ENCODE peak calls at places on chromosomes 1 and 21, in ten cellular contexts. One of them, this sample, is unnamed.

GRCh38 chr1:92013923-92014322 is 15.9 kb upstream of the EPHX4 start:
- DNase-seq in CD4-positive, alpha-beta T cell: no peak
- DNase-seq in fibroblast of mammary gland: no peak
- DNase-seq in foreskin fibroblast: no peak
- DNase-seq in WTC11: no peak
- DNase-seq in B cell: no peak
- DNase-seq in heart left ventricle: no peak
- DNase-seq in left ventricle myocardium inferior: no peak
- DNase-seq in tibial artery: no peak
- DNase-seq in neural crest cell: no peak
- DNase-seq in this sample: no peak

GRCh38 chr1:89125571-89126233 is at the start of gene GBP2:
- DNase-seq in neural crest cell: no peak
- DNase-seq in fibroblast of mammary gland: peak; percentile 86
- DNase-seq in B cell: peak; percentile 11
- DNase-seq in heart left ventricle: no peak
- DNase-seq in CD4-positive, alpha-beta T cell: no peak
- DNase-seq in foreskin fibroblast: peak; percentile 52
- DNase-seq in tibial artery: peak; percentile 64
- DNase-seq in WTC11: no peak
- DNase-seq in left ventricle myocardium inferior: no peak
- DNase-seq in this sample: peak; percentile 30

GRCh38 chr1:234871710-234872262 is 256.9 kb downstream of the TOMM20 start:
- DNase-seq in heart left ventricle: no peak
- DNase-seq in foreskin fibroblast: no peak
- DNase-seq in WTC11: no peak
- DNase-seq in tibial artery: no peak
- DNase-seq in B cell: no peak
- DNase-seq in neural crest cell: no peak
- DNase-seq in left ventricle myocardium inferior: no peak
- DNase-seq in fibroblast of mammary gland: peak; percentile 74
- DNase-seq in CD4-positive, alpha-beta T cell: no peak
- DNase-seq in this sample: no peak

GRCh38 chr1:19439464-19440171 is 45.7 kb downstream of the CAPZB start:
- DNase-seq in WTC11: peak; percentile 54
- DNase-seq in left ventricle myocardium inferior: peak; percentile 68
- DNase-seq in B cell: peak; percentile 52
- DNase-seq in fibroblast of mammary gland: peak; percentile 59
- DNase-seq in heart left ventricle: no peak
- DNase-seq in neural crest cell: no peak
- DNase-seq in CD4-positive, alpha-beta T cell: peak; percentile 53
- DNase-seq in foreskin fibroblast: no peak
- DNase-seq in tibial artery: peak; percentile 85
- DNase-seq in this sample: peak; percentile 59

GRCh38 chr1:238205045-238205662 is 314.4 kb upstream of the ZP4 start:
- DNase-seq in B cell: no peak
- DNase-seq in fibroblast of mammary gland: no peak
- DNase-seq in foreskin fibroblast: no peak
- DNase-seq in WTC11: no peak
- DNase-seq in CD4-positive, alpha-beta T cell: no peak
- DNase-seq in heart left ventricle: no peak
- DNase-seq in tibial artery: no peak
- DNase-seq in neural crest cell: no peak
- DNase-seq in left ventricle myocardium inferior: no peak
- DNase-seq in this sample: no peak

GRCh38 chr1:18505666-18506065 is 24.9 kb downstream of the KLHDC7A start:
- DNase-seq in fibroblast of mammary gland: no peak
- DNase-seq in tibial artery: no peak
- DNase-seq in left ventricle myocardium inferior: no peak
- DNase-seq in neural crest cell: no peak
- DNase-seq in CD4-positive, alpha-beta T cell: no peak
- DNase-seq in foreskin fibroblast: no peak
- DNase-seq in B cell: no peak
- DNase-seq in WTC11: no peak
- DNase-seq in heart left ventricle: no peak
- DNase-seq in this sample: no peak

GRCh38 chr1:54951810-54952226 is 28.6 kb upstream of the TMEM61 start:
- DNase-seq in WTC11: no peak
- DNase-seq in heart left ventricle: no peak
- DNase-seq in foreskin fibroblast: no peak
- DNase-seq in fibroblast of mammary gland: no peak
- DNase-seq in CD4-positive, alpha-beta T cell: no peak
- DNase-seq in neural crest cell: no peak
- DNase-seq in tibial artery: no peak
- DNase-seq in B cell: no peak
- DNase-seq in left ventricle myocardium inferior: no peak
- DNase-seq in this sample: no peak

GRCh38 chr1:10528066-10529014 is 53.6 kb downstream of the PEX14 start:
- DNase-seq in B cell: no peak
- DNase-seq in fibroblast of mammary gland: peak; percentile 80
- DNase-seq in foreskin fibroblast: peak; percentile 77
- DNase-seq in WTC11: no peak
- DNase-seq in CD4-positive, alpha-beta T cell: no peak
- DNase-seq in tibial artery: no peak
- DNase-seq in neural crest cell: no peak
- DNase-seq in heart left ventricle: peak; percentile 52
- DNase-seq in left ventricle myocardium inferior: peak; percentile 52
- DNase-seq in this sample: no peak

GRCh38 chr1:185541861-185542260 is 192.3 kb upstream of the HMCN1 start:
- DNase-seq in B cell: no peak
- DNase-seq in heart left ventricle: no peak
- DNase-seq in tibial artery: no peak
- DNase-seq in foreskin fibroblast: no peak
- DNase-seq in WTC11: no peak
- DNase-seq in left ventricle myocardium inferior: no peak
- DNase-seq in fibroblast of mammary gland: peak; percentile 21
- DNase-seq in neural crest cell: no peak
- DNase-seq in CD4-positive, alpha-beta T cell: no peak
- DNase-seq in this sample: no peak

GRCh38 chr1:74767490-74767889 is 34.5 kb downstream of the TYW3 start:
- DNase-seq in tibial artery: no peak
- DNase-seq in neural crest cell: no peak
- DNase-seq in fibroblast of mammary gland: peak; percentile 55
- DNase-seq in WTC11: peak; percentile 54
- DNase-seq in left ventricle myocardium inferior: no peak
- DNase-seq in foreskin fibroblast: peak; percentile 4
- DNase-seq in B cell: no peak
- DNase-seq in heart left ventricle: no peak
- DNase-seq in CD4-positive, alpha-beta T cell: no peak
- DNase-seq in this sample: peak; percentile 5
- TF ChIP-seq CTCF in tibial artery: no peak
- TF ChIP-seq CTCF in neural crest cell: peak; percentile 38
- TF ChIP-seq CTCF in fibroblast of mammary gland: peak; percentile 46
- TF ChIP-seq CTCF in WTC11: peak; percentile 42
- TF ChIP-seq CTCF in left ventricle myocardium inferior: no peak
- TF ChIP-seq CTCF in foreskin fibroblast: peak; percentile 38
- TF ChIP-seq CTCF in B cell: no peak
- TF ChIP-seq CTCF in heart left ventricle: no peak
- TF ChIP-seq CTCF in CD4-positive, alpha-beta T cell: no peak
- TF ChIP-seq CTCF in this sample: no peak

GRCh38 chr1:21909286-21909759 is 27.8 kb downstream of the HSPG2 start:
- DNase-seq in WTC11: no peak
- DNase-seq in neural crest cell: no peak
- DNase-seq in foreskin fibroblast: no peak
- DNase-seq in heart left ventricle: no peak
- DNase-seq in CD4-positive, alpha-beta T cell: no peak
- DNase-seq in tibial artery: no peak
- DNase-seq in B cell: no peak
- DNase-seq in left ventricle myocardium inferior: no peak
- DNase-seq in fibroblast of mammary gland: peak; percentile 55
- DNase-seq in this sample: no peak
- TF ChIP-seq CTCF in WTC11: no peak
- TF ChIP-seq CTCF in neural crest cell: no peak
- TF ChIP-seq CTCF in foreskin fibroblast: no peak
- TF ChIP-seq CTCF in heart left ventricle: no peak
- TF ChIP-seq CTCF in CD4-positive, alpha-beta T cell: no peak
- TF ChIP-seq CTCF in tibial artery: no peak
- TF ChIP-seq CTCF in B cell: no peak
- TF ChIP-seq CTCF in left ventricle myocardium inferior: no peak
- TF ChIP-seq CTCF in fibroblast of mammary gland: no peak
- TF ChIP-seq CTCF in this sample: no peak

GRCh38 chr21:27466175-27466574 is 499.3 kb upstream of the ADAMTS5 start:
- DNase-seq in left ventricle myocardium inferior: no peak
- DNase-seq in tibial artery: no peak
- DNase-seq in B cell: no peak
- DNase-seq in fibroblast of mammary gland: no peak
- DNase-seq in foreskin fibroblast: no peak
- DNase-seq in neural crest cell: no peak
- DNase-seq in CD4-positive, alpha-beta T cell: no peak
- DNase-seq in WTC11: no peak
- DNase-seq in heart left ventricle: no peak
- DNase-seq in this sample: no peak
- TF ChIP-seq CTCF in left ventricle myocardium inferior: peak; percentile 21
- TF ChIP-seq CTCF in tibial artery: no peak
- TF ChIP-seq CTCF in B cell: no peak
- TF ChIP-seq CTCF in fibroblast of mammary gland: no peak
- TF ChIP-seq CTCF in foreskin fibroblast: no peak
- TF ChIP-seq CTCF in neural crest cell: no peak
- TF ChIP-seq CTCF in CD4-positive, alpha-beta T cell: no peak
- TF ChIP-seq CTCF in WTC11: peak; percentile 29
- TF ChIP-seq CTCF in heart left ventricle: no peak
- TF ChIP-seq CTCF in this sample: no peak

GRCh38 chr1:27405074-27405473 is 12.7 kb downstream of the GPR3 start:
- DNase-seq in B cell: no peak
- DNase-seq in neural crest cell: no peak
- DNase-seq in heart left ventricle: peak; percentile 70
- DNase-seq in fibroblast of mammary gland: peak; percentile 56
- DNase-seq in foreskin fibroblast: no peak
- DNase-seq in CD4-positive, alpha-beta T cell: no peak
- DNase-seq in tibial artery: peak; percentile 83
- DNase-seq in left ventricle myocardium inferior: peak; percentile 65
- DNase-seq in WTC11: peak; percentile 74
- DNase-seq in this sample: no peak
- TF ChIP-seq CTCF in B cell: no peak
- TF ChIP-seq CTCF in neural crest cell: no peak
- TF ChIP-seq CTCF in heart left ventricle: no peak
- TF ChIP-seq CTCF in fibroblast of mammary gland: no peak
- TF ChIP-seq CTCF in foreskin fibroblast: no peak
- TF ChIP-seq CTCF in CD4-positive, alpha-beta T cell: no peak
- TF ChIP-seq CTCF in tibial artery: no peak
- TF ChIP-seq CTCF in left ventricle myocardium inferior: peak; percentile 12
- TF ChIP-seq CTCF in WTC11: no peak
- TF ChIP-seq CTCF in this sample: no peak

DNA sequence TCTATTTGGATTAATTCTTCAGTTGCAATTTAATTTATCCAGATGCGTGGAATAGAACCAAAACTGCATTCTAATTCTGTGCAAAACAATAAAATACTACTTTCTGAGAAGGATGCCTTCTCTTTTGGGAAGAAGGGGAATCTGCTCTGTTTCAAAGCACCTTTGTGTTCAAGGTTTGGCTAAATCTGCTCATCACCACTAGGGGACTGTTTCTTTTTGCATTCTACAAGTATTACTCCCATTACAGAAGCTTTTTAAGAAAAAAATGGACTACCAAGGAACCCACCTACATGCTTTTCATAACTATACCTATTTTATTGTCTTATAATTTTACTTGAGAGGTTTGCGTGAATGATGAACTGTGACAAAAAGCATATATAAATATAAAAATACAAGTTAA is 18.2 kb downstream of the MRPS6 start:
- DNase-seq in heart left ventricle: no peak
- DNase-seq in CD4-positive, alpha-beta T cell: no peak
- DNase-seq in WTC11: no peak
- DNase-seq in left ventricle myocardium inferior: no peak
- DNase-seq in fibroblast of mammary gland: no peak
- DNase-seq in foreskin fibroblast: no peak
- DNase-seq in tibial artery: no peak
- DNase-seq in neural crest cell: no peak
- DNase-seq in B cell: no peak
- DNase-seq in this sample: no peak
- TF ChIP-seq CTCF in heart left ventricle: peak; percentile 33
- TF ChIP-seq CTCF in CD4-positive, alpha-beta T cell: peak; percentile 34
- TF ChIP-seq CTCF in WTC11: no peak
- TF ChIP-seq CTCF in left ventricle myocardium inferior: peak; percentile 32
- TF ChIP-seq CTCF in fibroblast of mammary gland: peak; percentile 42
- TF ChIP-seq CTCF in foreskin fibroblast: peak; percentile 39
- TF ChIP-seq CTCF in tibial artery: peak; percentile 6
- TF ChIP-seq CTCF in neural crest cell: peak; percentile 55
- TF ChIP-seq CTCF in B cell: peak; percentile 44
- TF ChIP-seq CTCF in this sample: peak; percentile 43

GRCh38 chr1:225670806-225671733 is 18.1 kb upstream of the ENAH start:
- DNase-seq in left ventricle myocardium inferior: no peak
- DNase-seq in fibroblast of mammary gland: no peak
- DNase-seq in WTC11: no peak
- DNase-seq in CD4-positive, alpha-beta T cell: no peak
- DNase-seq in neural crest cell: no peak
- DNase-seq in heart left ventricle: no peak
- DNase-seq in B cell: no peak
- DNase-seq in tibial artery: no peak
- DNase-seq in foreskin fibroblast: no peak
- DNase-seq in this sample: no peak

GRCh38 chr1:225668222-225668621 is 15.3 kb upstream of the ENAH start:
- DNase-seq in tibial artery: no peak
- DNase-seq in neural crest cell: no peak
- DNase-seq in WTC11: no peak
- DNase-seq in fibroblast of mammary gland: no peak
- DNase-seq in foreskin fibroblast: no peak
- DNase-seq in left ventricle myocardium inferior: no peak
- DNase-seq in heart left ventricle: no peak
- DNase-seq in B cell: no peak
- DNase-seq in CD4-positive, alpha-beta T cell: no peak
- DNase-seq in this sample: no peak

GRCh38 chr1:225664762-225665161 is 11.8 kb upstream of the ENAH start:
- DNase-seq in CD4-positive, alpha-beta T cell: no peak
- DNase-seq in left ventricle myocardium inferior: no peak
- DNase-seq in fibroblast of mammary gland: no peak
- DNase-seq in B cell: no peak
- DNase-seq in foreskin fibroblast: no peak
- DNase-seq in neural crest cell: no peak
- DNase-seq in tibial artery: no peak
- DNase-seq in WTC11: no peak
- DNase-seq in heart left ventricle: no peak
- DNase-seq in this sample: no peak

GRCh38 chr1:225670356-225670755 is 17.4 kb upstream of the ENAH start:
- DNase-seq in tibial artery: no peak
- DNase-seq in fibroblast of mammary gland: no peak
- DNase-seq in heart left ventricle: no peak
- DNase-seq in neural crest cell: no peak
- DNase-seq in CD4-positive, alpha-beta T cell: no peak
- DNase-seq in WTC11: no peak
- DNase-seq in left ventricle myocardium inferior: no peak
- DNase-seq in B cell: no peak
- DNase-seq in foreskin fibroblast: no peak
- DNase-seq in this sample: no peak
- TF ChIP-seq CTCF in tibial artery: no peak
- TF ChIP-seq CTCF in fibroblast of mammary gland: no peak
- TF ChIP-seq CTCF in heart left ventricle: no peak
- TF ChIP-seq CTCF in neural crest cell: no peak
- TF ChIP-seq CTCF in CD4-positive, alpha-beta T cell: no peak
- TF ChIP-seq CTCF in WTC11: no peak
- TF ChIP-seq CTCF in left ventricle myocardium inferior: no peak
- TF ChIP-seq CTCF in B cell: no peak
- TF ChIP-seq CTCF in foreskin fibroblast: no peak
- TF ChIP-seq CTCF in this sample: no peak

GRCh38 chr1:8256321-8256720 is 61.6 kb upstream of the SLC45A1 start:
- DNase-seq in fibroblast of mammary gland: no peak
- DNase-seq in CD4-positive, alpha-beta T cell: no peak
- DNase-seq in heart left ventricle: no peak
- DNase-seq in B cell: no peak
- DNase-seq in neural crest cell: no peak
- DNase-seq in WTC11: no peak
- DNase-seq in tibial artery: no peak
- DNase-seq in left ventricle myocardium inferior: no peak
- DNase-seq in foreskin fibroblast: no peak
- DNase-seq in this sample: no peak
- TF ChIP-seq CTCF in fibroblast of mammary gland: no peak
- TF ChIP-seq CTCF in CD4-positive, alpha-beta T cell: no peak
- TF ChIP-seq CTCF in heart left ventricle: no peak
- TF ChIP-seq CTCF in B cell: no peak
- TF ChIP-seq CTCF in neural crest cell: no peak
- TF ChIP-seq CTCF in WTC11: no peak
- TF ChIP-seq CTCF in tibial artery: no peak
- TF ChIP-seq CTCF in left ventricle myocardium inferior: no peak
- TF ChIP-seq CTCF in foreskin fibroblast: no peak
- TF ChIP-seq CTCF in this sample: no peak

This sample was measured in activated CD8-positive, alpha-beta T cell treated with anti-CD3 and anti-CD28 coated beads for 36 hours.